ENCODE peak calls at places on chromosomes 4 and X, in five cellular contexts. B is naive B cell, J is foreskin keratinocyte, C is mucosa of descending colon, M is A172. T is an unnamed sample.

GRCh38 chr4:139728840-139729239 is 63.2 kb downstream of the MGST2 start:
- DNase-seq in B (no peak), J (no peak), C (peak), M (no peak), T (no peak)

GRCh38 chrX:63350551-63350950 is 581 bp downstream of the SPIN4 start:
- DNase-seq in B (peak), J (peak), C (peak), M (peak), T (no peak)

GRCh38 chr4:151468715-151469696 is 60.0 kb downstream of the FHIP1A start:
- DNase-seq in B (no peak), J (peak), C (no peak), M (peak), T (peak)

GRCh38 chrX:152901816-152902501 is 4.1 kb downstream of the ZNF185 start:
- DNase-seq in B (no peak), J (no peak), C (no peak), M (no peak), T (no peak)

GRCh38 chrX:143632625-143633387 is 3.1 kb downstream of the SLITRK4 start:
- DNase-seq in B (no peak), J (no peak), C (no peak), M (no peak), T (no peak)

GRCh38 chr4:138659640-138660325 is 355.8 kb upstream of the NOCT start:
- DNase-seq in B (no peak), J (peak), C (no peak), M (peak), T (peak)

GRCh38 chr4:144647095-144647959 is 1.4 kb downstream of the HHIP start:
- DNase-seq in B (no peak), J (no peak), C (no peak), M (no peak), T (no peak)

GRCh38 chrX:43560247-43560946 is 95.7 kb upstream of the MAOA start:
- DNase-seq in B (no peak), J (no peak), C (peak), M (no peak), T (no peak)

GRCh38 chrX:13418126-13419091 is 98.6 kb upstream of the ATXN3L start:
- DNase-seq in B (no peak), J (peak), C (no peak), M (peak), T (peak)